ENCODE peak calls at places on chromosomes 5 and 9, in four cellular contexts. Y, B, P and W are unnamed samples.

GRCh38 chr5:139065296-139065695 is 132.9 kb downstream of the SIL1 start:
- DNase-seq in Y (no peak), B (peak), P (no peak), W (no peak)

GRCh38 chr5:99169309-99169708 is 240.5 kb upstream of the CHD1 start:
- DNase-seq in Y (no peak), B (no peak), P (peak), W (no peak)

GRCh38 chr5:122156724-122157325 is 27.5 kb downstream of the ZNF474 start:
- DNase-seq in Y (no peak), B (no peak), P (peak), W (peak)

GRCh38 chr9:17159469-17159868 is 24.6 kb downstream of the CNTLN start:
- DNase-seq in Y (no peak), B (no peak), P (no peak), W (no peak)

GRCh38 chr5:181187500-181188213 is 17.3 kb downstream of the TRIM7 start:
- DNase-seq in Y (no peak), B (peak), P (peak), W (peak)

GRCh38 chr5:123819818-123820217 is 307.8 kb downstream of the CSNK1G3 start:
- DNase-seq in Y (no peak), B (no peak), P (peak), W (no peak)

GRCh38 chr9:76516350-76516749 is 57.4 kb downstream of the GCNT1 start:
- DNase-seq in Y (no peak), B (no peak), P (no peak), W (peak)

GRCh38 chr9:20684035-20684864 is at the start of gene FOCAD:
- DNase-seq in Y (peak), B (peak), P (peak), W (peak)

GRCh38 chr9:101601904-101602765 is 7.4 kb upstream of the PPP3R2 start:
- DNase-seq in Y (no peak), B (peak), P (peak), W (peak)

GRCh38 chr9:114356792-114357191 is 27.1 kb downstream of the ORM2 start:
- DNase-seq in Y (no peak), B (no peak), P (no peak), W (no peak)

GRCh38 chr9:114093031-114093471 is 6.0 kb downstream of the KIF12 start:
- DNase-seq in Y (no peak), B (no peak), P (no peak), W (no peak)

GRCh38 chr9:89986190-89986589 is 381.4 kb downstream of the GADD45G start:
- DNase-seq in Y (no peak), B (no peak), P (no peak), W (no peak)

GRCh38 chr5:138753794-138754698 is 821 bp downstream of the CTNNA1 start:
- DNase-seq in Y (peak), B (peak), P (peak), W (peak)

GRCh38 chr5:179431221-179431620 is 86.0 kb upstream of the ADAMTS2 start:
- DNase-seq in Y (no peak), B (no peak), P (no peak), W (no peak)

GRCh38 chr9:95626885-95627558 is 110.3 kb upstream of the PTCH1 start:
- DNase-seq in Y (peak), B (peak), P (no peak), W (no peak)

GRCh38 chr5:150763023-150763793 is 4.4 kb upstream of the DCTN4 start:
- DNase-seq in Y (no peak), B (no peak), P (no peak), W (peak)

GRCh38 chr5:89315194-89315593 is 432.2 kb upstream of the MEF2C start:
- DNase-seq in Y (no peak), B (no peak), P (no peak), W (no peak)

GRCh38 chr9:116549786-116550660 is 137.1 kb upstream of the TRIM32 start:
- DNase-seq in Y (no peak), B (no peak), P (no peak), W (no peak)

GRCh38 chr5:54845567-54845941 is 139.8 kb downstream of the ESM1 start:
- DNase-seq in Y (no peak), B (no peak), P (no peak), W (peak)

GRCh38 chr9:135925496-135926133 is 18.3 kb upstream of the CAMSAP1 start:
- DNase-seq in Y (no peak), B (no peak), P (no peak), W (peak)

GRCh38 chr5:64147849-64148441 is 17.7 kb upstream of the RNF180 start:
- DNase-seq in Y (peak), B (peak), P (peak), W (peak)

GRCh38 chr9:109781086-109781485 is 1.1 kb downstream of the PALM2AKAP2 start:
- DNase-seq in Y (no peak), B (no peak), P (no peak), W (no peak)

GRCh38 chr9:10144336-10144735 is 468.5 kb downstream of the PTPRD start:
- DNase-seq in Y (no peak), B (no peak), P (no peak), W (no peak)

GRCh38 chr5:117590944-117591343 is 1016.3 kb upstream of the SEMA6A start:
- DNase-seq in Y (no peak), B (no peak), P (peak), W (no peak)

GRCh38 chr5:36948041-36948440 is 71.5 kb downstream of the NIPBL start:
- DNase-seq in Y (no peak), B (no peak), P (peak), W (peak)

GRCh38 chr5:76690027-76690679 is 25.8 kb upstream of the F2R start:
- DNase-seq in Y (no peak), B (no peak), P (no peak), W (no peak)

GRCh38 chr9:18208166-18209059 is 265.5 kb upstream of the ADAMTSL1 start:
- DNase-seq in Y (no peak), B (peak), P (peak), W (peak)

GRCh38 chr9:129435996-129436676 is 184.8 kb downstream of the C9orf50 start:
- DNase-seq in Y (no peak), B (no peak), P (no peak), W (no peak)

GRCh38 chr5:172429201-172429940 is 25.0 kb downstream of the SH3PXD2B start:
- DNase-seq in Y (no peak), B (no peak), P (no peak), W (no peak)

GRCh38 chr5:142716963-142717362 is 31.1 kb upstream of the FGF1 start:
- DNase-seq in Y (no peak), B (peak), P (peak), W (peak)

GRCh38 chr9:136754626-136755284 is 3.3 kb downstream of the LCN8 start:
- DNase-seq in Y (no peak), B (peak), P (no peak), W (no peak)

GRCh38 chr9:121720992-121721350 is 69.5 kb downstream of the DAB2IP start:
- DNase-seq in Y (no peak), B (no peak), P (peak), W (peak)

GRCh38 chr5:149392718-149393117 is 13.6 kb upstream of the IL17B start:
- DNase-seq in Y (no peak), B (no peak), P (no peak), W (peak)